ENCODE peak calls at places on chromosomes 12 and 14, in seven cellular contexts. One of them, this sample, is unnamed.

GRCh38 chr12:6936642-6937480 is 6.8 kb upstream of the RNU7-1 start:
- DNase-seq in stimulated activated CD4-positive, alpha-beta T cell treated with anti-CD3 and anti-CD28 coated beads, TNF-alpha, amount 100 ng/mL, for 4 hours: no peak
- DNase-seq in H4: no peak
- DNase-seq in globus pallidus: no peak
- DNase-seq in CD8-positive, alpha-beta memory T cell: no peak
- DNase-seq in RWPE1: no peak
- DNase-seq in naive thymus-derived CD4-positive, alpha-beta T cell: peak; percentile 89
- DNase-seq in this sample: no peak

GRCh38 chr14:95614335-95614734 is 71.9 kb upstream of the TCL1B start:
- DNase-seq in naive thymus-derived CD4-positive, alpha-beta T cell: no peak
- DNase-seq in H4: no peak
- DNase-seq in RWPE1: no peak
- DNase-seq in globus pallidus: no peak
- DNase-seq in stimulated activated CD4-positive, alpha-beta T cell treated with anti-CD3 and anti-CD28 coated beads, TNF-alpha, amount 100 ng/mL, for 4 hours: no peak
- DNase-seq in CD8-positive, alpha-beta memory T cell: no peak
- DNase-seq in this sample: peak; percentile 32

GRCh38 chr12:108515916-108516315 is 839 bp downstream of the FICD start:
- DNase-seq in RWPE1: no peak
- DNase-seq in CD8-positive, alpha-beta memory T cell: no peak
- DNase-seq in globus pallidus: no peak
- DNase-seq in stimulated activated CD4-positive, alpha-beta T cell treated with anti-CD3 and anti-CD28 coated beads, TNF-alpha, amount 100 ng/mL, for 4 hours: no peak
- DNase-seq in H4: no peak
- DNase-seq in naive thymus-derived CD4-positive, alpha-beta T cell: no peak
- DNase-seq in this sample: no peak

GRCh38 chr14:73786942-73787759 is 64.5 kb upstream of the PTGR2 start:
- DNase-seq in CD8-positive, alpha-beta memory T cell: peak; percentile 48
- DNase-seq in stimulated activated CD4-positive, alpha-beta T cell treated with anti-CD3 and anti-CD28 coated beads, TNF-alpha, amount 100 ng/mL, for 4 hours: no peak
- DNase-seq in naive thymus-derived CD4-positive, alpha-beta T cell: peak; percentile 51
- DNase-seq in RWPE1: no peak
- DNase-seq in globus pallidus: peak; percentile 81
- DNase-seq in H4: no peak
- DNase-seq in this sample: no peak

GRCh38 chr12:94157891-94158495 is 9.6 kb downstream of the PLXNC1 start:
- DNase-seq in globus pallidus: no peak
- DNase-seq in naive thymus-derived CD4-positive, alpha-beta T cell: no peak
- DNase-seq in CD8-positive, alpha-beta memory T cell: no peak
- DNase-seq in RWPE1: no peak
- DNase-seq in stimulated activated CD4-positive, alpha-beta T cell treated with anti-CD3 and anti-CD28 coated beads, TNF-alpha, amount 100 ng/mL, for 4 hours: no peak
- DNase-seq in H4: no peak
- DNase-seq in this sample: no peak

GRCh38 chr12:34396006-34396860 is 373.9 kb downstream of the ALG10 start:
- DNase-seq in RWPE1: no peak
- DNase-seq in H4: no peak
- DNase-seq in globus pallidus: no peak
- DNase-seq in stimulated activated CD4-positive, alpha-beta T cell treated with anti-CD3 and anti-CD28 coated beads, TNF-alpha, amount 100 ng/mL, for 4 hours: no peak
- DNase-seq in CD8-positive, alpha-beta memory T cell: no peak
- DNase-seq in naive thymus-derived CD4-positive, alpha-beta T cell: no peak
- DNase-seq in this sample: no peak

GRCh38 chr14:22112004-22112403 is 438.4 kb upstream of the OR4E1 start:
- DNase-seq in naive thymus-derived CD4-positive, alpha-beta T cell: peak; percentile 28
- DNase-seq in globus pallidus: no peak
- DNase-seq in CD8-positive, alpha-beta memory T cell: peak; percentile 18
- DNase-seq in stimulated activated CD4-positive, alpha-beta T cell treated with anti-CD3 and anti-CD28 coated beads, TNF-alpha, amount 100 ng/mL, for 4 hours: peak; percentile 19
- DNase-seq in H4: no peak
- DNase-seq in RWPE1: peak; percentile 11
- DNase-seq in this sample: peak; percentile 24

GRCh38 chr12:46830731-46831334 is 5.0 kb upstream of the SLC38A4 start:
- DNase-seq in globus pallidus: no peak
- DNase-seq in CD8-positive, alpha-beta memory T cell: no peak
- DNase-seq in H4: no peak
- DNase-seq in naive thymus-derived CD4-positive, alpha-beta T cell: no peak
- DNase-seq in stimulated activated CD4-positive, alpha-beta T cell treated with anti-CD3 and anti-CD28 coated beads, TNF-alpha, amount 100 ng/mL, for 4 hours: no peak
- DNase-seq in RWPE1: peak; percentile 39
- DNase-seq in this sample: no peak

GRCh38 chr12:131008461-131009270 is 55.0 kb downstream of the ADGRD1 start:
- DNase-seq in stimulated activated CD4-positive, alpha-beta T cell treated with anti-CD3 and anti-CD28 coated beads, TNF-alpha, amount 100 ng/mL, for 4 hours: no peak
- DNase-seq in RWPE1: no peak
- DNase-seq in CD8-positive, alpha-beta memory T cell: no peak
- DNase-seq in naive thymus-derived CD4-positive, alpha-beta T cell: no peak
- DNase-seq in H4: no peak
- DNase-seq in globus pallidus: no peak
- DNase-seq in this sample: no peak

GRCh38 chr12:6235499-6235898 is 35.3 kb downstream of the CD9 start:
- DNase-seq in RWPE1: no peak
- DNase-seq in H4: no peak
- DNase-seq in CD8-positive, alpha-beta memory T cell: no peak
- DNase-seq in globus pallidus: peak; percentile 51
- DNase-seq in stimulated activated CD4-positive, alpha-beta T cell treated with anti-CD3 and anti-CD28 coated beads, TNF-alpha, amount 100 ng/mL, for 4 hours: no peak
- DNase-seq in naive thymus-derived CD4-positive, alpha-beta T cell: no peak
- DNase-seq in this sample: no peak

GRCh38 chr12:91753649-91754048 is 392.0 kb downstream of the BTG1 start:
- DNase-seq in CD8-positive, alpha-beta memory T cell: no peak
- DNase-seq in RWPE1: no peak
- DNase-seq in stimulated activated CD4-positive, alpha-beta T cell treated with anti-CD3 and anti-CD28 coated beads, TNF-alpha, amount 100 ng/mL, for 4 hours: no peak
- DNase-seq in globus pallidus: no peak
- DNase-seq in H4: no peak
- DNase-seq in naive thymus-derived CD4-positive, alpha-beta T cell: no peak
- DNase-seq in this sample: no peak

GRCh38 chr14:54364555-54365415 is 32.0 kb upstream of the CDKN3 start:
- DNase-seq in naive thymus-derived CD4-positive, alpha-beta T cell: no peak
- DNase-seq in CD8-positive, alpha-beta memory T cell: no peak
- DNase-seq in H4: peak; percentile 59
- DNase-seq in stimulated activated CD4-positive, alpha-beta T cell treated with anti-CD3 and anti-CD28 coated beads, TNF-alpha, amount 100 ng/mL, for 4 hours: no peak
- DNase-seq in globus pallidus: no peak
- DNase-seq in RWPE1: no peak
- DNase-seq in this sample: no peak

GRCh38 chr12:114799574-114800487 is 115.9 kb upstream of the TBX3 start:
- DNase-seq in naive thymus-derived CD4-positive, alpha-beta T cell: no peak
- DNase-seq in globus pallidus: no peak
- DNase-seq in CD8-positive, alpha-beta memory T cell: no peak
- DNase-seq in stimulated activated CD4-positive, alpha-beta T cell treated with anti-CD3 and anti-CD28 coated beads, TNF-alpha, amount 100 ng/mL, for 4 hours: no peak
- DNase-seq in H4: peak; percentile 30
- DNase-seq in RWPE1: no peak
- DNase-seq in this sample: peak; percentile 50

GRCh38 chr12:12323606-12324005 is 26.4 kb downstream of the MANSC1 start:
- DNase-seq in stimulated activated CD4-positive, alpha-beta T cell treated with anti-CD3 and anti-CD28 coated beads, TNF-alpha, amount 100 ng/mL, for 4 hours: no peak
- DNase-seq in globus pallidus: no peak
- DNase-seq in H4: no peak
- DNase-seq in CD8-positive, alpha-beta memory T cell: no peak
- DNase-seq in RWPE1: no peak
- DNase-seq in naive thymus-derived CD4-positive, alpha-beta T cell: no peak
- DNase-seq in this sample: no peak

GRCh38 chr12:118063567-118064391 is 2.8 kb upstream of the WSB2 start:
- DNase-seq in H4: peak; percentile 31
- DNase-seq in RWPE1: no peak
- DNase-seq in stimulated activated CD4-positive, alpha-beta T cell treated with anti-CD3 and anti-CD28 coated beads, TNF-alpha, amount 100 ng/mL, for 4 hours: no peak
- DNase-seq in CD8-positive, alpha-beta memory T cell: no peak
- DNase-seq in globus pallidus: no peak
- DNase-seq in naive thymus-derived CD4-positive, alpha-beta T cell: no peak
- DNase-seq in this sample: no peak

GRCh38 chr14:99181804-99182520 is 90.0 kb downstream of the BCL11B start:
- DNase-seq in naive thymus-derived CD4-positive, alpha-beta T cell: no peak
- DNase-seq in H4: no peak
- DNase-seq in RWPE1: no peak
- DNase-seq in stimulated activated CD4-positive, alpha-beta T cell treated with anti-CD3 and anti-CD28 coated beads, TNF-alpha, amount 100 ng/mL, for 4 hours: no peak
- DNase-seq in globus pallidus: no peak
- DNase-seq in CD8-positive, alpha-beta memory T cell: no peak
- DNase-seq in this sample: no peak

GRCh38 chr12:52798003-52798670 is 2.2 kb upstream of the KRT3 start:
- DNase-seq in H4: no peak
- DNase-seq in naive thymus-derived CD4-positive, alpha-beta T cell: no peak
- DNase-seq in stimulated activated CD4-positive, alpha-beta T cell treated with anti-CD3 and anti-CD28 coated beads, TNF-alpha, amount 100 ng/mL, for 4 hours: no peak
- DNase-seq in globus pallidus: no peak
- DNase-seq in CD8-positive, alpha-beta memory T cell: no peak
- DNase-seq in RWPE1: peak; percentile 64
- DNase-seq in this sample: no peak

GRCh38 chr14:101128478-101129450 is 225.2 kb upstream of the RTL1 start:
- DNase-seq in stimulated activated CD4-positive, alpha-beta T cell treated with anti-CD3 and anti-CD28 coated beads, TNF-alpha, amount 100 ng/mL, for 4 hours: no peak
- DNase-seq in H4: no peak
- DNase-seq in naive thymus-derived CD4-positive, alpha-beta T cell: no peak
- DNase-seq in globus pallidus: no peak
- DNase-seq in RWPE1: no peak
- DNase-seq in CD8-positive, alpha-beta memory T cell: no peak
- DNase-seq in this sample: no peak

GRCh38 chr14:54329082-54329695 is 67.6 kb upstream of the CDKN3 start:
- DNase-seq in H4: peak; percentile 74
- DNase-seq in globus pallidus: peak; percentile 42
- DNase-seq in stimulated activated CD4-positive, alpha-beta T cell treated with anti-CD3 and anti-CD28 coated beads, TNF-alpha, amount 100 ng/mL, for 4 hours: no peak
- DNase-seq in RWPE1: peak; percentile 63
- DNase-seq in naive thymus-derived CD4-positive, alpha-beta T cell: no peak
- DNase-seq in CD8-positive, alpha-beta memory T cell: no peak
- DNase-seq in this sample: peak; percentile 74

GRCh38 chr14:51552275-51552674 is 99.4 kb upstream of the FRMD6 start:
- DNase-seq in globus pallidus: no peak
- DNase-seq in RWPE1: no peak
- DNase-seq in CD8-positive, alpha-beta memory T cell: no peak
- DNase-seq in naive thymus-derived CD4-positive, alpha-beta T cell: no peak
- DNase-seq in H4: no peak
- DNase-seq in stimulated activated CD4-positive, alpha-beta T cell treated with anti-CD3 and anti-CD28 coated beads, TNF-alpha, amount 100 ng/mL, for 4 hours: no peak
- DNase-seq in this sample: no peak

GRCh38 chr14:52069617-52070431 is 965 bp upstream of the NID2 start:
- DNase-seq in globus pallidus: no peak
- DNase-seq in RWPE1: no peak
- DNase-seq in stimulated activated CD4-positive, alpha-beta T cell treated with anti-CD3 and anti-CD28 coated beads, TNF-alpha, amount 100 ng/mL, for 4 hours: no peak
- DNase-seq in CD8-positive, alpha-beta memory T cell: no peak
- DNase-seq in H4: peak; percentile 47
- DNase-seq in naive thymus-derived CD4-positive, alpha-beta T cell: no peak
- DNase-seq in this sample: no peak

GRCh38 chr14:70084226-70084625 is 104.5 kb downstream of the SLC8A3 start:
- DNase-seq in H4: no peak
- DNase-seq in CD8-positive, alpha-beta memory T cell: no peak
- DNase-seq in RWPE1: no peak
- DNase-seq in stimulated activated CD4-positive, alpha-beta T cell treated with anti-CD3 and anti-CD28 coated beads, TNF-alpha, amount 100 ng/mL, for 4 hours: no peak
- DNase-seq in naive thymus-derived CD4-positive, alpha-beta T cell: no peak
- DNase-seq in globus pallidus: no peak
- DNase-seq in this sample: no peak

GRCh38 chr12:111598637-111599458 is at the start of gene ATXN2:
- DNase-seq in stimulated activated CD4-positive, alpha-beta T cell treated with anti-CD3 and anti-CD28 coated beads, TNF-alpha, amount 100 ng/mL, for 4 hours: peak; percentile 2
- DNase-seq in H4: peak; percentile 30
- DNase-seq in naive thymus-derived CD4-positive, alpha-beta T cell: peak; percentile 71
- DNase-seq in globus pallidus: peak; percentile 69
- DNase-seq in CD8-positive, alpha-beta memory T cell: peak; percentile 69
- DNase-seq in RWPE1: peak; percentile 81
- DNase-seq in this sample: peak; percentile 53

GRCh38 chr12:75656650-75657049 is 145.2 kb upstream of the KRR1 start:
- DNase-seq in CD8-positive, alpha-beta memory T cell: no peak
- DNase-seq in RWPE1: peak; percentile 91
- DNase-seq in H4: peak; percentile 68
- DNase-seq in globus pallidus: no peak
- DNase-seq in stimulated activated CD4-positive, alpha-beta T cell treated with anti-CD3 and anti-CD28 coated beads, TNF-alpha, amount 100 ng/mL, for 4 hours: no peak
- DNase-seq in naive thymus-derived CD4-positive, alpha-beta T cell: no peak
- DNase-seq in this sample: no peak

GRCh38 chr14:102911541-102911951 is 10.9 kb upstream of the AMN start:
- DNase-seq in globus pallidus: no peak
- DNase-seq in RWPE1: no peak
- DNase-seq in naive thymus-derived CD4-positive, alpha-beta T cell: no peak
- DNase-seq in CD8-positive, alpha-beta memory T cell: no peak
- DNase-seq in H4: no peak
- DNase-seq in stimulated activated CD4-positive, alpha-beta T cell treated with anti-CD3 and anti-CD28 coated beads, TNF-alpha, amount 100 ng/mL, for 4 hours: no peak
- DNase-seq in this sample: no peak

GRCh38 chr12:32947203-32947795 is 50.7 kb upstream of the PKP2 start:
- DNase-seq in H4: no peak
- DNase-seq in naive thymus-derived CD4-positive, alpha-beta T cell: no peak
- DNase-seq in stimulated activated CD4-positive, alpha-beta T cell treated with anti-CD3 and anti-CD28 coated beads, TNF-alpha, amount 100 ng/mL, for 4 hours: no peak
- DNase-seq in CD8-positive, alpha-beta memory T cell: no peak
- DNase-seq in globus pallidus: peak; percentile 18
- DNase-seq in RWPE1: peak; percentile 29
- DNase-seq in this sample: no peak

GRCh38 chr12:66929121-66929520 is 250.2 kb upstream of the GRIP1 start:
- DNase-seq in RWPE1: no peak
- DNase-seq in stimulated activated CD4-positive, alpha-beta T cell treated with anti-CD3 and anti-CD28 coated beads, TNF-alpha, amount 100 ng/mL, for 4 hours: no peak
- DNase-seq in naive thymus-derived CD4-positive, alpha-beta T cell: peak; percentile 16
- DNase-seq in CD8-positive, alpha-beta memory T cell: no peak
- DNase-seq in globus pallidus: no peak
- DNase-seq in H4: no peak
- DNase-seq in this sample: no peak

GRCh38 chr12:118061876-118062791 is 1.2 kb upstream of the WSB2 start:
- DNase-seq in H4: no peak
- DNase-seq in globus pallidus: peak; percentile 49
- DNase-seq in RWPE1: peak; percentile 62
- DNase-seq in stimulated activated CD4-positive, alpha-beta T cell treated with anti-CD3 and anti-CD28 coated beads, TNF-alpha, amount 100 ng/mL, for 4 hours: no peak
- DNase-seq in CD8-positive, alpha-beta memory T cell: no peak
- DNase-seq in naive thymus-derived CD4-positive, alpha-beta T cell: no peak
- DNase-seq in this sample: peak; percentile 39

GRCh38 chr12:103771466-103771865 is 69.6 kb downstream of the NT5DC3 start:
- DNase-seq in RWPE1: peak; percentile 24
- DNase-seq in H4: no peak
- DNase-seq in stimulated activated CD4-positive, alpha-beta T cell treated with anti-CD3 and anti-CD28 coated beads, TNF-alpha, amount 100 ng/mL, for 4 hours: no peak
- DNase-seq in naive thymus-derived CD4-positive, alpha-beta T cell: no peak
- DNase-seq in CD8-positive, alpha-beta memory T cell: no peak
- DNase-seq in globus pallidus: peak; percentile 39
- DNase-seq in this sample: peak; percentile 26

GRCh38 chr12:79083181-79083580 is 218.6 kb downstream of the SYT1 start:
- DNase-seq in RWPE1: no peak
- DNase-seq in globus pallidus: no peak
- DNase-seq in stimulated activated CD4-positive, alpha-beta T cell treated with anti-CD3 and anti-CD28 coated beads, TNF-alpha, amount 100 ng/mL, for 4 hours: no peak
- DNase-seq in H4: peak; percentile 16
- DNase-seq in naive thymus-derived CD4-positive, alpha-beta T cell: no peak
- DNase-seq in CD8-positive, alpha-beta memory T cell: no peak
- DNase-seq in this sample: no peak

GRCh38 chr14:42316746-42317145 is 710.1 kb downstream of the LRFN5 start:
- DNase-seq in naive thymus-derived CD4-positive, alpha-beta T cell: no peak
- DNase-seq in globus pallidus: no peak
- DNase-seq in stimulated activated CD4-positive, alpha-beta T cell treated with anti-CD3 and anti-CD28 coated beads, TNF-alpha, amount 100 ng/mL, for 4 hours: no peak
- DNase-seq in CD8-positive, alpha-beta memory T cell: no peak
- DNase-seq in RWPE1: no peak
- DNase-seq in H4: no peak
- DNase-seq in this sample: no peak

GRCh38 chr14:102320033-102320660 is 601 bp downstream of the ZNF839 start:
- DNase-seq in CD8-positive, alpha-beta memory T cell: peak; percentile 26
- DNase-seq in RWPE1: no peak
- DNase-seq in globus pallidus: peak; percentile 48
- DNase-seq in H4: no peak
- DNase-seq in naive thymus-derived CD4-positive, alpha-beta T cell: peak; percentile 60
- DNase-seq in stimulated activated CD4-positive, alpha-beta T cell treated with anti-CD3 and anti-CD28 coated beads, TNF-alpha, amount 100 ng/mL, for 4 hours: peak; percentile 26
- DNase-seq in this sample: no peak

GRCh38 chr12:131283191-131283861 is 329.6 kb downstream of the ADGRD1 start:
- DNase-seq in H4: no peak
- DNase-seq in naive thymus-derived CD4-positive, alpha-beta T cell: no peak
- DNase-seq in CD8-positive, alpha-beta memory T cell: no peak
- DNase-seq in RWPE1: no peak
- DNase-seq in stimulated activated CD4-positive, alpha-beta T cell treated with anti-CD3 and anti-CD28 coated beads, TNF-alpha, amount 100 ng/mL, for 4 hours: no peak
- DNase-seq in globus pallidus: no peak
- DNase-seq in this sample: no peak

GRCh38 chr12:91111366-91112321 is at the start of gene LUM:
- DNase-seq in CD8-positive, alpha-beta memory T cell: no peak
- DNase-seq in H4: peak; percentile 75
- DNase-seq in stimulated activated CD4-positive, alpha-beta T cell treated with anti-CD3 and anti-CD28 coated beads, TNF-alpha, amount 100 ng/mL, for 4 hours: no peak
- DNase-seq in RWPE1: no peak
- DNase-seq in naive thymus-derived CD4-positive, alpha-beta T cell: no peak
- DNase-seq in globus pallidus: no peak
- DNase-seq in this sample: no peak

GRCh38 chr12:93174048-93174447 is 203.7 kb upstream of the NUDT4 start:
- DNase-seq in globus pallidus: no peak
- DNase-seq in H4: peak; percentile 9
- DNase-seq in CD8-positive, alpha-beta memory T cell: no peak
- DNase-seq in stimulated activated CD4-positive, alpha-beta T cell treated with anti-CD3 and anti-CD28 coated beads, TNF-alpha, amount 100 ng/mL, for 4 hours: no peak
- DNase-seq in naive thymus-derived CD4-positive, alpha-beta T cell: no peak
- DNase-seq in RWPE1: no peak
- DNase-seq in this sample: peak; percentile 40

GRCh38 chr14:49770212-49770817 is 2.4 kb downstream of the KLHDC2 start:
- DNase-seq in CD8-positive, alpha-beta memory T cell: no peak
- DNase-seq in naive thymus-derived CD4-positive, alpha-beta T cell: no peak
- DNase-seq in stimulated activated CD4-positive, alpha-beta T cell treated with anti-CD3 and anti-CD28 coated beads, TNF-alpha, amount 100 ng/mL, for 4 hours: no peak
- DNase-seq in globus pallidus: no peak
- DNase-seq in RWPE1: no peak
- DNase-seq in H4: peak; percentile 27
- DNase-seq in this sample: no peak